ENCODE peak calls at places on chromosome 3, in five cellular contexts. E is GM10248; H is neural progenitor cell; M is CD4-positive, alpha-beta T cell; J is adrenal gland. L is an unnamed sample.

GRCh38 chr3:100103558-100104441 is 10.5 kb downstream of the FILIP1L start:
- DNase-seq in E (peak), M (no peak), H (no peak), J (no peak), L (no peak)

GRCh38 chr3:120693439-120694172 is 11.6 kb upstream of the HGD start:
- DNase-seq in J (peak), M (no peak), E (no peak), H (no peak), L (no peak)

GRCh38 chr3:39063143-39063542 is 11.3 kb downstream of the WDR48 start:
- DNase-seq in H (no peak), J (no peak), E (no peak), M (no peak), L (no peak)

GRCh38 chr3:119955972-119956371 is 138.3 kb downstream of the GSK3B start:
- DNase-seq in H (no peak), M (no peak), E (no peak), J (no peak), L (no peak)

GRCh38 chr3:146823622-146824021 is 218.5 kb upstream of the PLSCR5 start:
- DNase-seq in M (no peak), H (no peak), J (no peak), E (no peak), L (no peak)

GRCh38 chr3:97793415-97794019 is 28.3 kb upstream of the CRYBG3 start:
- DNase-seq in J (peak), H (peak), M (no peak), E (peak), L (no peak)

GRCh38 chr3:188772886-188773285 is 398.9 kb upstream of the TPRG1 start:
- DNase-seq in M (no peak), E (no peak), H (no peak), J (peak), L (no peak)

GRCh38 chr3:9949626-9950025 is 2.6 kb downstream of the PRRT3 start:
- DNase-seq in M (no peak), E (no peak), J (no peak), H (no peak), L (no peak)

GRCh38 chr3:9217784-9218513 is 31.5 kb downstream of the SRGAP3 start:
- DNase-seq in M (no peak), E (no peak), H (peak), J (no peak), L (no peak)

GRCh38 chr3:124792341-124793034 is 62.2 kb downstream of the UMPS start:
- DNase-seq in E (no peak), H (no peak), J (no peak), M (no peak), L (no peak)

GRCh38 chr3:78974181-78974770 is 793.5 kb downstream of the ROBO1 start:
- DNase-seq in H (no peak), J (no peak), M (no peak), E (no peak), L (no peak)

GRCh38 chr3:14481646-14482036 is 58.5 kb downstream of the GRIP2 start:
- DNase-seq in E (no peak), H (no peak), J (no peak), M (no peak), L (no peak)

GRCh38 chr3:190366145-190366544 is 21.8 kb upstream of the CLDN16 start:
- DNase-seq in E (no peak), H (no peak), M (no peak), J (peak), L (no peak)

GRCh38 chr3:58994746-58995330 is 55.0 kb downstream of the CFAP20DC start:
- DNase-seq in M (no peak), E (peak), H (peak), J (peak), L (peak)

GRCh38 chr3:88219138-88219792 is 69.5 kb downstream of the C3orf38 start:
- DNase-seq in M (no peak), E (peak), J (peak), H (peak), L (peak)

GRCh38 chr3:116408473-116408872 is 36.8 kb downstream of the LSAMP start:
- DNase-seq in M (no peak), H (no peak), J (no peak), E (no peak), L (no peak)

GRCh38 chr3:117674321-117674720 is 964.7 kb downstream of the TUSC7 start:
- DNase-seq in H (no peak), E (no peak), M (no peak), J (no peak), L (no peak)

GRCh38 chr3:10957976-10958749 is 34.4 kb upstream of the SLC6A1 start:
- DNase-seq in E (no peak), M (no peak), H (no peak), J (peak), L (no peak)

GRCh38 chr3:65110661-65111060 is 422.9 kb upstream of the ADAMTS9 start:
- DNase-seq in J (no peak), M (no peak), H (no peak), E (no peak), L (no peak)

GRCh38 chr3:79200456-79200855 is 567.3 kb downstream of the ROBO1 start:
- DNase-seq in E (no peak), H (no peak), J (no peak), M (no peak), L (no peak)

GRCh38 chr3:53122933-53123305 is 7.3 kb downstream of the RFT1 start:
- DNase-seq in H (no peak), M (no peak), E (no peak), J (peak), L (no peak)

GRCh38 chr3:185337231-185337816 is 25.6 kb upstream of the MAP3K13 start:
- DNase-seq in H (no peak), E (no peak), M (no peak), J (no peak), L (no peak)
- TF ChIP-seq CTCF in H (no peak), E (no peak), M (no peak), J (no peak), L (no peak)

DNA sequence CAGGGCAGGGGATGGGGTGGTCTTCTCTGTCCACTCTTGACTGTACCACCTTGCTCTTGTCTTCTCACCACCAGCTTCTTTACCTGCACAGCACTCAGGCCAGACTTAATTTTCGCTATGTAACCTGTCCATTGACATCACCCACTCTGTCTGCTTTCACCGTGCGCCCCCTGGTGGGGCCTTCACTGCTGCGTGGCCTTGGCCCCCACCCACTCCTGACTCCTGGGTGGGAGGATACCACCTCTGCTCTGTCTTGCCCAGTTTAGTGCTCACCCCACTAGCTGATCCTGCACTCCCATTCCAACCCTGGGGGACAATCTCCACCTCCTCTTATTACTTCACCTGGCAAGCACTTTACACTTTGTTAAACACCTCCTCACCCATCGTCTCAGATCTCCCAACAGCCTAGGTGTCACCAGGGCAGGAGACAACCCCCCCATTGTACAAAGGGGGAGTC is 17.7 kb downstream of the PTH1R start:
- DNase-seq in M (peak), E (peak), H (peak), J (peak), L (peak)
- TF ChIP-seq CTCF in M (peak), E (peak), H (peak), J (peak), L (peak)

GRCh38 chr3:43559961-43560360 is 61.9 kb downstream of the ANO10 start:
- DNase-seq in H (peak), E (no peak), M (no peak), J (no peak), L (no peak)
- TF ChIP-seq CTCF in H (peak), E (no peak), M (no peak), J (no peak), L (no peak)

GRCh38 chr3:107269081-107269480 is 108.2 kb upstream of the CCDC54 start:
- DNase-seq in J (no peak), H (no peak), M (no peak), E (no peak), L (no peak)

GRCh38 chr3:107268461-107268860 is 108.8 kb upstream of the CCDC54 start:
- DNase-seq in H (no peak), M (no peak), J (no peak), E (no peak), L (no peak)

GRCh38 chr3:107272471-107272870 is 104.8 kb upstream of the CCDC54 start:
- DNase-seq in E (no peak), M (no peak), J (no peak), H (no peak), L (no peak)

GRCh38 chr3:107272885-107273284 is 104.4 kb upstream of the CCDC54 start:
- DNase-seq in J (no peak), M (no peak), E (no peak), H (no peak), L (no peak)

GRCh38 chr3:107271787-107272387 is 105.4 kb upstream of the CCDC54 start:
- DNase-seq in H (peak), J (no peak), M (no peak), E (peak), L (no peak)
- TF ChIP-seq CTCF in H (peak), J (peak), M (peak), E (peak), L (peak)

GRCh38 chr3:174529298-174529697 is 329.8 kb upstream of the NAALADL2 start:
- DNase-seq in H (no peak), J (no peak), E (no peak), M (no peak), L (peak)
- TF ChIP-seq CTCF in H (peak), J (no peak), E (no peak), M (no peak), L (no peak)

GRCh38 chr3:113532698-113533533 is 561 bp downstream of the SIDT1 start:
- DNase-seq in J (peak), E (peak), H (peak), M (no peak), L (peak)
- TF ChIP-seq CTCF in J (no peak), E (peak), H (no peak), M (no peak), L (no peak)

GRCh38 chr3:42795621-42796181 is 8.6 kb downstream of the HIGD1A start:
- DNase-seq in H (no peak), E (no peak), J (no peak), M (no peak), L (no peak)
- TF ChIP-seq CTCF in H (no peak), E (no peak), J (no peak), M (no peak), L (no peak)

L was measured in nephron progenitor cell.